ENCODE peak calls at places on chromosomes 13 and 19, in five cellular contexts. G is CD4-positive, alpha-beta memory T cell; H is BE2C; A is CD4-positive, alpha-beta T cell; J is CD8-positive, alpha-beta T cell. V is an unnamed sample. For H3K9me3, the result is how much of the 10 kb centered on the place peaks cover.

GRCh38 chr19:1066251-1066747 is 668 bp upstream of the ARHGAP45 start:
- DNase-seq in G (no peak), J (no peak), A (no peak), H (no peak), V (no peak)

GRCh38 chr19:49881186-49881585 is 3.7 kb downstream of the TBC1D17 start:
- DNase-seq in J (no peak), G (no peak), A (no peak), H (no peak), V (no peak)

GRCh38 chr19:18985257-18985656 is 44.2 kb upstream of the HOMER3 start:
- DNase-seq in J (no peak), H (no peak), A (no peak), G (no peak), V (no peak)

GRCh38 chr13:106432636-106433035 is 102.8 kb downstream of the EFNB2 start:
- DNase-seq in G (no peak), A (no peak), H (no peak), J (no peak), V (no peak)

GRCh38 chr19:10166046-10166445 is 28.7 kb downstream of the DNMT1 start:
- DNase-seq in G (no peak), A (no peak), H (no peak), J (no peak), V (no peak)

GRCh38 chr13:99028890-99029289 is 51.0 kb upstream of the DOCK9 start:
- DNase-seq in J (no peak), G (peak), A (peak), H (peak), V (peak)

GRCh38 chr13:27619711-27620376 is 485 bp downstream of the LNX2 start:
- DNase-seq in H (peak), A (peak), J (peak), G (no peak), V (peak)

GRCh38 chr13:97222934-97223710 is 989 bp downstream of the MBNL2 start:
- DNase-seq in A (no peak), J (no peak), H (no peak), G (peak), V (no peak)

GRCh38 chr19:13553880-13554400 is 47.7 kb upstream of the CACNA1A start:
- DNase-seq in J (no peak), H (no peak), G (no peak), A (no peak), V (no peak)

GRCh38 chr19:23409392-23410048 is 14.2 kb upstream of the ZNF91 start:
- DNase-seq in H (no peak), G (no peak), A (no peak), J (no peak), V (no peak)

GRCh38 chr13:25930655-25931054 is 121.2 kb downstream of the SHISA2 start:
- DNase-seq in J (no peak), H (no peak), G (no peak), A (no peak), V (no peak)

GRCh38 chr19:2551172-2551863 is 75.4 kb downstream of the GADD45B start:
- DNase-seq in H (no peak), A (no peak), G (no peak), J (no peak), V (no peak)

GRCh38 chr13:40981361-40981760 is 37.8 kb downstream of the ELF1 start:
- DNase-seq in H (no peak), G (peak), A (no peak), J (no peak), V (no peak)

GRCh38 chr13:108922108-108922507 is 292.7 kb downstream of the MYO16 start:
- DNase-seq in J (no peak), H (no peak), A (no peak), G (no peak), V (no peak)

GRCh38 chr19:44644391-44645016 is 794 bp downstream of the PVR start:
- DNase-seq in H (peak), J (no peak), A (no peak), G (no peak), V (no peak)

GRCh38 chr13:111288276-111288675 is 32.2 kb upstream of the TEX29 start:
- DNase-seq in H (no peak), J (no peak), G (no peak), A (no peak), V (no peak)

GRCh38 chr13:43079392-43079931 is 56.1 kb downstream of the DNAJC15 start:
- DNase-seq in H (no peak), J (no peak), G (no peak), A (no peak), V (no peak)

GRCh38 chr19:41083516-41083915 is 4.7 kb upstream of the CYP2A13 start:
- DNase-seq in A (no peak), H (no peak), G (no peak), J (no peak), V (no peak)

GRCh38 chr13:40341501-40341900 is 324.9 kb downstream of the FOXO1 start:
- DNase-seq in H (no peak), J (no peak), A (no peak), G (no peak), V (no peak)

GRCh38 chr19:3129112-3129511 is 6.7 kb upstream of the GNA15 start:
- DNase-seq in A (no peak), J (no peak), G (peak), H (no peak), V (no peak)

GRCh38 chr19:56543776-56544175 is 5.0 kb downstream of the ZFP28 start:
- DNase-seq in A (no peak), G (no peak), H (no peak), J (no peak), V (no peak)

GRCh38 chr19:56537442-56537841 is 1.3 kb upstream of the ZFP28 start:
- DNase-seq in H (no peak), A (no peak), G (no peak), J (no peak), V (no peak)

GRCh38 chr19:56538254-56538760 is 441 bp upstream of the ZFP28 start:
- DNase-seq in A (peak), J (peak), H (peak), G (peak), V (peak)

DNA sequence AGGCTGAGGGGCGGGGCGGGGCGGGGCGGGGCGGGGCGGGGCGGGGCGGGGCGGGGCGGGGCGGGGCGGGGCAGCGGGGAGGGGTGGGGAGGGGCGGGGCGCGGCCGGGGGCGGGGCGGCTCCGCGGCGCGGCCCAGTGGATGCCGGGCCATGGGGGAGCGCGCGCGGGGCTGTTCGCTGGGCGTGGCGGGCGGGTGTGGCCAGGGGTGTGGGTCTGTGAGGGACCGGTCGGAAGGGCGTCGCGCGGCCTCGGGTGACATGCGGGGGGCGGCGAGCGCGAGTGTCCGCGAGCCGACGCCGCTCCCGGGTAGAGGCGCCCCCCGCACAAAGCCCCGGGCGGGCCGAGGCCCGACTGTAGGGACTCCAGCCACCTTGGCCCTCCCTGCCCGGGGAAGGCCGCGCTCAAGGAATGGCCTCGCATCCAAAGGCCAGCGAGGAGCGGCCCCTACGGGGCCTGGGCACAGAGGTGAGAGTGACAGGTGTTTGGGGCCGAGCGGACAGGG is at the start of gene ZFP28:
- DNase-seq in J (no peak), H (peak), A (no peak), G (no peak), V (no peak)
- H3K9me3 ChIP-seq in J (under half), H (under half), A (half or more), G (under half), V (under half)

DNA sequence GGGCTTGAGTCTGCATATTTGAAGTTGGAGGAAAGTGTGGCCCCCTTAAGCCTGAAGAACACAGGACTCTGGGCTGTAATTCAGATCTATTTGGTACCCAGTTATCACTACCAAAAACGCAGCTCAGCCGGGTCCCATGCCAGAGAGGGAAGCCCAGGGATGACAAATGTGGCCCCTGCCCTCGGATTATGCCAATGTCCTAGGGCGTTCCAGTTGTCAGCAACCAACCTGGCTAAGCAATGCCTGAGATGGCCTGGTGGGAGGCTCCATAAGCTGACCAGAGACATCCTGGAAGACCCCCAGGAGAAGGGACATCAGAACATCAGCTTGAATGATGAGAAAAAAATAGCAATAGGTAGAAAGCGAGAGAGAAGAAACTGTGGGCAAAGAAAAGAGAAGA is 79.6 kb upstream of the UQCRFS1 start:
- DNase-seq in H (no peak), G (no peak), A (no peak), J (no peak), V (no peak)
- H3K9me3 ChIP-seq in H (under half), G (under half), A (under half), J (under half), V (under half)

GRCh38 chr19:15074371-15074770 is 7.6 kb upstream of the OR1I1 start:
- DNase-seq in J (no peak), G (no peak), H (no peak), A (no peak), V (no peak)

GRCh38 chr19:15072930-15073647 is 8.9 kb upstream of the OR1I1 start:
- DNase-seq in H (peak), J (no peak), A (no peak), G (no peak), V (no peak)

GRCh38 chr19:15075801-15076200 is 6.2 kb upstream of the OR1I1 start:
- DNase-seq in A (no peak), H (no peak), J (no peak), G (no peak), V (no peak)
- H3K9me3 ChIP-seq in A (under half), H (under half), J (under half), G (under half), V (under half)

GRCh38 chr19:21912654-21913053 is 76.7 kb upstream of the ZNF43 start:
- DNase-seq in G (no peak), H (no peak), J (no peak), A (no peak), V (no peak)

GRCh38 chr19:21902596-21902995 is 66.6 kb upstream of the ZNF43 start:
- DNase-seq in G (no peak), J (no peak), A (no peak), H (no peak), V (no peak)

GRCh38 chr19:21908066-21908465 is 72.1 kb upstream of the ZNF43 start:
- DNase-seq in H (no peak), G (no peak), A (no peak), J (no peak), V (no peak)

GRCh38 chr19:21910318-21910717 is 74.3 kb upstream of the ZNF43 start:
- DNase-seq in A (no peak), H (no peak), J (no peak), G (no peak), V (no peak)

GRCh38 chr19:21907516-21907915 is 71.5 kb upstream of the ZNF43 start:
- DNase-seq in H (no peak), J (no peak), A (no peak), G (no peak), V (no peak)
- H3K9me3 ChIP-seq in H (under half), J (under half), A (under half), G (under half), V (under half)

DNA sequence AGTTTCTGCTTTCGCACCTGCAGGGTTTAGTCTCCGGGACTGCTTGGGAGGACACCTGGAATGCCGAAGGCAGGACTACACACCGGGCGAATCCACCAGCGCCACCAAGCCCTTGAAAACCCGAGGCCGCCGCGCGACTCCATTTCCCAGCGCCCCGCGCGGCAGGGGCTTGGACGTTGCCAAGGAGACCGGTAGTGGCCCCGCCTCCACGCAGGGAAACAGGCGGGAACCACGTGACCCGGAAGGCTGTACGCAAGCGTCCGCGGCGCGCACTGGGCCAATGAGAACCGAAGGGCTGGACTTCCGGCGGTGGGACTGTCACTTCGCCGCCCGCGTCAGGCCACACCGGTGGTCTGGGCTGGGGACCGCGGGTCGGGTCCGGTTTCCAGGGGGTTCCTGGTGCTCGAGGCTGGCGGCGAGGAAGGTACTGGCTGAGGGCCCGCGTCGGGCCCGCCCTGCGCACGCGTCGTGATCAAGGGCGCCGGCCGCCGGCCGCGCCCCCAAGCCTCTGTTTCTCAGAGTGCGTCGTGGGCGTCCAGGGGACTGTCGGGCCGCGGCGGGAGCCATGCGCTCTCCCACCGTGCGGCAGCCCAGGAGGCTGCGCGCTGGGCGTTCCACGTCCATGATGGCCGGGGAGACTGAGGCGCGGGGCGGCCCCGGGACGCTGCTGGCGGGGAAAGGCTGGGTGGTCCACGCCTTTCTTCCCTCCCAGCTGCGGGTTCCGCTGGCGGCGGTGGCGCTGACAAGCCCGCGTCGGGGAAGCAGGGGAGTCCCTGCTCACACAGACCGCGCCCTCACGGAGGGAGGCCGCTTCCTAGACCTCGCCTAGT is at the start of gene ZNF324:
- DNase-seq in G (peak), A (peak), J (peak), H (peak), V (peak)
- H3K9me3 ChIP-seq in G (under half), A (under half), J (under half), H (under half), V (under half)

GRCh38 chr19:53394974-53395839 is at the start of gene ZNF765:
- DNase-seq in H (peak), G (peak), A (peak), J (peak), V (peak)

GRCh38 chr19:53388904-53389303 is 6.0 kb upstream of the ZNF765 start:
- DNase-seq in G (no peak), J (no peak), H (no peak), A (no peak), V (no peak)

GRCh38 chr19:53389591-53390377 is 5.2 kb upstream of the ZNF765 start:
- DNase-seq in G (no peak), A (no peak), H (no peak), J (no peak), V (no peak)

DNA sequence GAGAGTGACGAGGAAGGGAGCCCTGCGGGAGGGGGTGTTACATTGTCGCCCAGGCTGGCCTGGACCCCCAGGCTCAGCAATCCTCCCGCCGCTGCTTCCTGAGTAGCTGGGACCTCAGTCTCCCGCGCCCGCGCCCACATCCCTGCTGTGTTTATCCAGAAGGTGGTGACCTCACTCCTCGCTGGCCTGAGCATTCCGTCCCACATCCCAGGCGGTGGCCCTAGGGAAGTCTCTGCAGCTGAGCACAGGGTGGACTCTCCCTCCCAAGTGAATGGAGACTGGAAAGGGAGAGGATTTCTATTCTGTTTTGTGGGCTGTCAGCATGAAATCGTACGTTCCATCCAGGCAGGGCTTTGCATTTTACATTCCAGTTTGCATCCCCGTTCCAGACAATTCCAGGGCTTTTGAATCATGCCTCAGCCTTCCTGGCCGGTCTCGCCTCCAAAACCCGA is 401 bp upstream of the ZNF765 start:
- DNase-seq in G (no peak), J (no peak), A (no peak), H (peak), V (no peak)
- H3K9me3 ChIP-seq in G (under half), J (under half), A (under half), H (under half), V (under half)